ENCODE peak calls at places on chromosome 16, in ten cellular contexts. N, H, M, V, L, Z, T, X, P and O are unnamed samples.

GRCh38 chr16:85667841-85668413 is 20.8 kb downstream of the GINS2 start:
- DNase-seq in P (peak; percentile 46), N (no peak), V (no peak), L (no peak), H (no peak), X (no peak), Z (no peak), M (peak; percentile 45), T (no peak), O (no peak)

GRCh38 chr16:9012330-9012729 is 48.6 kb upstream of the USP7 start:
- DNase-seq in Z (no peak), L (no peak), H (no peak), N (no peak), V (no peak), M (no peak), X (no peak), T (no peak), P (no peak), O (no peak)

GRCh38 chr16:3259829-3260228 is 3.4 kb upstream of the MEFV start:
- DNase-seq in H (no peak), N (no peak), T (no peak), P (no peak), M (no peak), Z (no peak), L (no peak), V (no peak), X (no peak), O (no peak)

GRCh38 chr16:11391576-11391975 is 46.3 kb downstream of the RMI2 start:
- DNase-seq in T (no peak), X (no peak), Z (no peak), N (no peak), V (peak; percentile 67), M (no peak), L (peak; percentile 83), P (peak; percentile 96), H (no peak), O (no peak)

GRCh38 chr16:11848842-11849241 is 2.5 kb downstream of the RSL1D1 start:
- DNase-seq in L (no peak), M (no peak), H (no peak), V (no peak), T (peak; percentile 59), P (no peak), N (no peak), X (no peak), Z (no peak), O (no peak)

GRCh38 chr16:19085679-19086200 is 18.3 kb downstream of the COQ7 start:
- DNase-seq in V (no peak), P (no peak), N (no peak), L (no peak), H (no peak), M (no peak), X (no peak), Z (no peak), T (peak; percentile 18), O (no peak)

GRCh38 chr16:81315271-81316175 is 761 bp downstream of the GAN start:
- DNase-seq in H (peak; percentile 4), P (peak; percentile 77), X (peak; percentile 38), N (peak; percentile 26), V (peak; percentile 33), L (peak; percentile 51), T (peak; percentile 51), M (peak; percentile 72), Z (peak; percentile 69), O (no peak)

GRCh38 chr16:23784811-23785447 is 30.1 kb downstream of the CHP2 start:
- DNase-seq in H (no peak), N (no peak), V (no peak), L (no peak), Z (no peak), X (no peak), T (peak; percentile 47), P (no peak), M (no peak), O (no peak)

DNA sequence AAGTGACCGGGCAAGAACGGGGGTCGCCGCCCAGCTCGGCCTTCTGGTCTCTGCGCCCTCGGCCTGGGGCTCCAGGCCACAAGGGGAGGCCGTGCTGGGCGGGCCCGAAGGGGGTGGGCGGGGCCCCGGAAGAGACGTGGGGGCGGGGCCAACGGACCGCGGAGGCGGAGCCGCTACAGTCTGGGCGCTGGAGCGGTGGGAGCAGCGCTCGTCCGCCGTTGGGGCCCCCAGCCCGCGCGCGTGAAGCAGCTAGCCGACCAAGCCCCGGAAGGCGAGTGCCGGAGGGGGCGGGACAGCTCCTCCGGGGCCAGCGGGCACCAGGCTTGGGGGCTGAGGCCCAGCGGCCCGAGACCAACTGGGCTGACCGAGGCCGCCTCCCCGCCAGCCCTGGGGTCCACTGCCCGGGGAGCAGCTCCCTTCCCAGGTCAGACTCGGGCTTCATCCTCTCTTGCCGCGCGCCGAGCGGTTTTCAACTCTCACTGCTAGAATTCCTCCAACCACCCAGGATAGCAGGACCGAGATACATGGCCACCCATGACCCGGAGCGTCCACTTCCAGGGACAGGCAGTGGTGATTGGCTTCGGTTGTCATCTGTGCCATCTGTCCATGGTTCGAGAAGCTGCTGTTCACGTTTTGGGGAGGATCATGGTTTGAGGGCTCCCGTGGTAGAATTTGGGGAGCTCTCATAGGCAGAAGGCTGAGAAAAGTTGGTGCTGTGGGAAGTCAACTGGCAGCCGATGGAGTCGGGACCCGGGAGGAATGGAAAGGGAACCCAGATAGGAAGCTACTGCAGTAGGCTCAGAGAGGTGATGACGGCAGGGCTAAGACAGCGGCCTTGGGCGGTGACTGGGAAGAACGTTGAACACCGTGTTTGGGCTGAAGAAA is 44.6 kb upstream of the LCMT1 start:
- DNase-seq in N (peak; percentile 59), X (peak; percentile 65), H (no peak), P (peak; percentile 93), M (peak; percentile 92), L (peak; percentile 72), T (peak; percentile 68), V (peak; percentile 88), Z (peak; percentile 89), O (peak; percentile 18)
- TF ChIP-seq CTCF in N (no peak), X (no peak), H (no peak), P (no peak), M (no peak), L (no peak), T (no peak), V (no peak), Z (no peak), O (no peak)

GRCh38 chr16:49703494-49703893 is 152.4 kb downstream of the ZNF423 start:
- DNase-seq in Z (no peak), T (no peak), X (no peak), P (no peak), L (no peak), V (no peak), N (no peak), H (no peak), M (no peak), O (no peak)

GRCh38 chr16:49700222-49700927 is 155.5 kb downstream of the ZNF423 start:
- DNase-seq in P (no peak), H (no peak), X (peak; percentile 22), T (peak; percentile 41), N (no peak), M (peak; percentile 66), L (peak; percentile 29), Z (peak; percentile 84), V (peak; percentile 60), O (no peak)

GRCh38 chr16:49700928-49701685 is 154.8 kb downstream of the ZNF423 start:
- DNase-seq in P (no peak), V (peak; percentile 36), N (no peak), H (no peak), M (no peak), T (no peak), Z (no peak), L (no peak), X (peak; percentile 30), O (no peak)

GRCh38 chr16:49699718-49700117 is 156.2 kb downstream of the ZNF423 start:
- DNase-seq in V (no peak), M (no peak), T (no peak), N (no peak), X (no peak), L (no peak), P (no peak), Z (no peak), H (no peak), O (no peak)

DNA sequence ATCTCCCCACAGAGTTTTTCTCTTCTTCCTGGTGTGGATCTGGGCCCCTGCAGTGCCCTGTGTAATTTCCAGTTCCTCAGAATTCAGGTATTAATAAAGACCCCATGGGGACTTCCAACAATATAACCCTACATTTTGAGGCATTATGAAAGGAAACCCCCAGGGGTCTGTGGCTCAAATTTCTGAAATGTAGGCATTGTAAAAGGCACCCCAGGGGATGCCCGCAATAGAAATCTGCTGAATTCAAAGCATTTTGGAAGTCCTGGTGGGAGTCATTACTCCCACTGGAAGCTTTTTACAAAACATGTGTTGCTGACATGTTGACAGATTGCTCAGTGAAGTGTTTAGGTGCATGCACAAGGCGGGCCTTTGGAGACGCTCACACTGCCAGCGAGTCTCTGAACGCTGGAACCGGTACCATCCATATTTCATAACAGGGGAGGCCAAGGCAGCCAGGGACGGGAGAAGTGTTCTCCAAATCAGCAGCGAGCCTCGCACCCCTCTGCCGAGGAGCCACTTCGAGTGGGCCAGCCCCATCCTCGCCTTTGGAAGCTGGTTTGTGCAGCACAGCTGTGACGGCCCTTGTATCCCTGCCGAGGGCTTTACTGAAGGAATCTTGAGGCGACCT is 153.9 kb downstream of the ZNF423 start:
- DNase-seq in M (peak; percentile 88), L (peak; percentile 46), Z (peak; percentile 86), H (no peak), X (peak; percentile 72), P (no peak), N (no peak), V (peak; percentile 83), T (no peak), O (peak; percentile 93)
- H3K4me3 ChIP-seq in M (no peak overlapping the region), L (no peak overlapping the region), Z (no peak overlapping the region), H (no peak overlapping the region), X (no peak overlapping the region), P (no peak overlapping the region), N (no peak overlapping the region), V (peak overlapping the region; percentile 24), T (no peak overlapping the region), O (peak overlapping the region; percentile 25)

GRCh38 chr16:22210854-22211253 is 4.8 kb downstream of the EEF2K start:
- DNase-seq in Z (no peak), P (no peak), T (no peak), N (no peak), H (no peak), X (no peak), M (no peak), V (no peak), L (no peak), O (no peak)

GRCh38 chr16:22213236-22213635 is 7.2 kb downstream of the EEF2K start:
- DNase-seq in H (no peak), L (no peak), Z (no peak), M (no peak), N (no peak), V (no peak), X (no peak), P (no peak), T (no peak), O (no peak)

GRCh38 chr16:22207715-22208360 is 1.8 kb downstream of the EEF2K start:
- DNase-seq in P (no peak), V (no peak), H (no peak), N (no peak), Z (no peak), L (no peak), T (no peak), M (no peak), X (no peak), O (no peak)

GRCh38 chr16:22206847-22207714 is 1.0 kb downstream of the EEF2K start:
- DNase-seq in V (peak; percentile 82), P (peak; percentile 93), Z (peak; percentile 95), T (peak; percentile 73), H (no peak), N (peak; percentile 19), M (peak; percentile 90), L (peak; percentile 82), X (peak; percentile 73), O (peak; percentile 53)

GRCh38 chr16:22210285-22210684 is 4.2 kb downstream of the EEF2K start:
- DNase-seq in P (no peak), X (no peak), V (no peak), H (no peak), L (no peak), N (peak; percentile 10), M (no peak), T (no peak), Z (no peak), O (no peak)
- TF ChIP-seq CTCF in P (no peak), X (no peak), V (no peak), H (no peak), L (no peak), N (no peak), M (no peak), T (no peak), Z (no peak), O (no peak)

GRCh38 chr16:57283956-57284205 is 591 bp downstream of the PLLP start:
- DNase-seq in M (no peak), P (no peak), T (no peak), H (no peak), V (no peak), L (no peak), Z (no peak), N (no peak), X (no peak), O (no peak)
- H3K4me3 ChIP-seq in M (peak overlapping the region; percentile 76), P (peak overlapping the region; percentile 71), T (peak overlapping the region; percentile 26), H (no peak overlapping the region), V (peak overlapping the region; percentile 81), L (peak overlapping the region; percentile 68), Z (peak overlapping the region; percentile 60), N (no peak overlapping the region), X (no peak overlapping the region), O (peak overlapping the region; percentile 40)